ENCODE peak calls at places on chromosomes 6 and 20, in five cellular contexts. One of them, this sample, is unnamed.

GRCh38 chr6:142592876-142593275 is 291.1 kb downstream of the ADGRG6 start:
- DNase-seq in lower lobe of right lung: no peak
- DNase-seq in CD8-positive, alpha-beta T cell: no peak
- DNase-seq in Peyer's patch: no peak
- DNase-seq in mesenchymal stem cell: no peak
- DNase-seq in this sample: no peak

GRCh38 chr6:127902933-127903332 is 2.1 kb upstream of the THEMIS start:
- DNase-seq in lower lobe of right lung: no peak
- DNase-seq in mesenchymal stem cell: no peak
- DNase-seq in Peyer's patch: no peak
- DNase-seq in CD8-positive, alpha-beta T cell: no peak
- DNase-seq in this sample: no peak

GRCh38 chr6:135665935-135666334 is 168.4 kb upstream of the AHI1 start:
- DNase-seq in CD8-positive, alpha-beta T cell: no peak
- DNase-seq in Peyer's patch: no peak
- DNase-seq in mesenchymal stem cell: no peak
- DNase-seq in lower lobe of right lung: no peak
- DNase-seq in this sample: no peak

GRCh38 chr6:25056130-25056529 is 120.4 kb upstream of the RIPOR2 start:
- DNase-seq in mesenchymal stem cell: no peak
- DNase-seq in lower lobe of right lung: peak; percentile 56
- DNase-seq in CD8-positive, alpha-beta T cell: peak; percentile 76
- DNase-seq in Peyer's patch: peak; percentile 76
- DNase-seq in this sample: no peak

GRCh38 chr20:11247059-11247630 is 573.3 kb upstream of the JAG1 start:
- DNase-seq in lower lobe of right lung: no peak
- DNase-seq in mesenchymal stem cell: no peak
- DNase-seq in CD8-positive, alpha-beta T cell: no peak
- DNase-seq in Peyer's patch: no peak
- DNase-seq in this sample: no peak

GRCh38 chr6:63882208-63882607 is 246.6 kb downstream of the PHF3 start:
- DNase-seq in lower lobe of right lung: no peak
- DNase-seq in CD8-positive, alpha-beta T cell: no peak
- DNase-seq in mesenchymal stem cell: no peak
- DNase-seq in Peyer's patch: no peak
- DNase-seq in this sample: no peak

GRCh38 chr20:46013826-46014516 is 5.3 kb downstream of the MMP9 start:
- DNase-seq in CD8-positive, alpha-beta T cell: peak; percentile 81
- DNase-seq in mesenchymal stem cell: peak; percentile 33
- DNase-seq in Peyer's patch: peak; percentile 65
- DNase-seq in lower lobe of right lung: peak; percentile 70
- DNase-seq in this sample: peak; percentile 68

GRCh38 chr20:46523696-46524328 is 10.5 kb upstream of the ZNF334 start:
- DNase-seq in CD8-positive, alpha-beta T cell: no peak
- DNase-seq in lower lobe of right lung: no peak
- DNase-seq in mesenchymal stem cell: peak; percentile 5
- DNase-seq in Peyer's patch: no peak
- DNase-seq in this sample: no peak

GRCh38 chr6:36566418-36566905 is 19.2 kb upstream of the STK38 start:
- DNase-seq in lower lobe of right lung: no peak
- DNase-seq in CD8-positive, alpha-beta T cell: no peak
- DNase-seq in Peyer's patch: no peak
- DNase-seq in mesenchymal stem cell: no peak
- DNase-seq in this sample: no peak

GRCh38 chr6:14634072-14634471 is 516.5 kb downstream of the CD83 start:
- DNase-seq in CD8-positive, alpha-beta T cell: peak; percentile 54
- DNase-seq in lower lobe of right lung: no peak
- DNase-seq in Peyer's patch: peak; percentile 54
- DNase-seq in mesenchymal stem cell: no peak
- DNase-seq in this sample: no peak

GRCh38 chr20:25984933-25985332 is 288.3 kb upstream of the ZNF337 start:
- DNase-seq in Peyer's patch: no peak
- DNase-seq in CD8-positive, alpha-beta T cell: no peak
- DNase-seq in mesenchymal stem cell: no peak
- DNase-seq in lower lobe of right lung: peak; percentile 46
- DNase-seq in this sample: no peak

GRCh38 chr6:40774932-40775331 is 187.8 kb upstream of the LRFN2 start:
- DNase-seq in mesenchymal stem cell: no peak
- DNase-seq in Peyer's patch: no peak
- DNase-seq in lower lobe of right lung: no peak
- DNase-seq in CD8-positive, alpha-beta T cell: no peak
- DNase-seq in this sample: no peak

GRCh38 chr6:17707371-17707651 is 586 bp upstream of the NUP153 start:
- DNase-seq in lower lobe of right lung: no peak
- DNase-seq in mesenchymal stem cell: no peak
- DNase-seq in CD8-positive, alpha-beta T cell: no peak
- DNase-seq in Peyer's patch: no peak
- DNase-seq in this sample: no peak

GRCh38 chr20:12575352-12576095 is 433.2 kb upstream of the SPTLC3 start:
- DNase-seq in CD8-positive, alpha-beta T cell: no peak
- DNase-seq in Peyer's patch: peak; percentile 20
- DNase-seq in lower lobe of right lung: peak; percentile 52
- DNase-seq in mesenchymal stem cell: peak; percentile 93
- DNase-seq in this sample: peak; percentile 57

GRCh38 chr6:121666809-121667208 is 231.4 kb downstream of the GJA1 start:
- DNase-seq in mesenchymal stem cell: peak; percentile 89
- DNase-seq in Peyer's patch: no peak
- DNase-seq in CD8-positive, alpha-beta T cell: no peak
- DNase-seq in lower lobe of right lung: no peak
- DNase-seq in this sample: no peak

GRCh38 chr6:129812145-129812777 is 48.9 kb downstream of the TMEM244 start:
- DNase-seq in CD8-positive, alpha-beta T cell: no peak
- DNase-seq in Peyer's patch: no peak
- DNase-seq in lower lobe of right lung: no peak
- DNase-seq in mesenchymal stem cell: no peak
- DNase-seq in this sample: no peak

GRCh38 chr6:106253194-106253593 is 72.4 kb downstream of the ATG5 start:
- DNase-seq in mesenchymal stem cell: peak; percentile 51
- DNase-seq in lower lobe of right lung: no peak
- DNase-seq in CD8-positive, alpha-beta T cell: no peak
- DNase-seq in Peyer's patch: no peak
- DNase-seq in this sample: no peak

GRCh38 chr6:20569000-20569610 is 34.8 kb downstream of the CDKAL1 start:
- DNase-seq in lower lobe of right lung: no peak
- DNase-seq in mesenchymal stem cell: no peak
- DNase-seq in CD8-positive, alpha-beta T cell: no peak
- DNase-seq in Peyer's patch: no peak
- DNase-seq in this sample: no peak

GRCh38 chr6:41735427-41736206 is at the start of gene TFEB:
- DNase-seq in Peyer's patch: peak; percentile 95
- DNase-seq in mesenchymal stem cell: peak; percentile 91
- DNase-seq in lower lobe of right lung: peak; percentile 98
- DNase-seq in CD8-positive, alpha-beta T cell: peak; percentile 96
- DNase-seq in this sample: peak; percentile 97

GRCh38 chr6:14406616-14407343 is 289.2 kb downstream of the CD83 start:
- DNase-seq in lower lobe of right lung: no peak
- DNase-seq in Peyer's patch: no peak
- DNase-seq in mesenchymal stem cell: no peak
- DNase-seq in CD8-positive, alpha-beta T cell: no peak
- DNase-seq in this sample: no peak

GRCh38 chr6:20554326-20554725 is 20.1 kb downstream of the CDKAL1 start:
- DNase-seq in mesenchymal stem cell: no peak
- DNase-seq in Peyer's patch: no peak
- DNase-seq in CD8-positive, alpha-beta T cell: no peak
- DNase-seq in lower lobe of right lung: no peak
- DNase-seq in this sample: no peak

GRCh38 chr20:57244627-57245214 is 21.7 kb downstream of the BMP7 start:
- DNase-seq in lower lobe of right lung: no peak
- DNase-seq in Peyer's patch: no peak
- DNase-seq in CD8-positive, alpha-beta T cell: no peak
- DNase-seq in mesenchymal stem cell: no peak
- DNase-seq in this sample: no peak

GRCh38 chr6:153129873-153130514 is 1.1 kb downstream of the RGS17 start:
- DNase-seq in CD8-positive, alpha-beta T cell: no peak
- DNase-seq in mesenchymal stem cell: peak; percentile 56
- DNase-seq in Peyer's patch: no peak
- DNase-seq in lower lobe of right lung: no peak
- DNase-seq in this sample: no peak

GRCh38 chr6:31958412-31958740 is 395 bp downstream of the NELFE start:
- DNase-seq in lower lobe of right lung: no peak
- DNase-seq in mesenchymal stem cell: no peak
- DNase-seq in CD8-positive, alpha-beta T cell: no peak
- DNase-seq in Peyer's patch: no peak
- DNase-seq in this sample: no peak

GRCh38 chr20:36745234-36745926 is 510 bp downstream of the NDRG3 start:
- DNase-seq in Peyer's patch: peak; percentile 38
- DNase-seq in mesenchymal stem cell: peak; percentile 27
- DNase-seq in CD8-positive, alpha-beta T cell: no peak
- DNase-seq in lower lobe of right lung: peak; percentile 54
- DNase-seq in this sample: peak; percentile 26

GRCh38 chr6:44049989-44050871 is 77.0 kb downstream of the MRPL14 start:
- DNase-seq in lower lobe of right lung: peak; percentile 20
- DNase-seq in mesenchymal stem cell: peak; percentile 71
- DNase-seq in CD8-positive, alpha-beta T cell: no peak
- DNase-seq in Peyer's patch: no peak
- DNase-seq in this sample: no peak

GRCh38 chr6:127385668-127386385 is 42.4 kb upstream of the ECHDC1 start:
- DNase-seq in CD8-positive, alpha-beta T cell: no peak
- DNase-seq in mesenchymal stem cell: no peak
- DNase-seq in lower lobe of right lung: no peak
- DNase-seq in Peyer's patch: no peak
- DNase-seq in this sample: no peak

GRCh38 chr20:24235740-24236139 is 233.7 kb upstream of the SYNDIG1 start:
- DNase-seq in Peyer's patch: no peak
- DNase-seq in mesenchymal stem cell: no peak
- DNase-seq in lower lobe of right lung: no peak
- DNase-seq in CD8-positive, alpha-beta T cell: no peak
- DNase-seq in this sample: no peak

GRCh38 chr20:62766716-62767115 is 29.6 kb upstream of the MRGBP start:
- DNase-seq in CD8-positive, alpha-beta T cell: no peak
- DNase-seq in Peyer's patch: no peak
- DNase-seq in mesenchymal stem cell: no peak
- DNase-seq in lower lobe of right lung: peak; percentile 43
- DNase-seq in this sample: peak; percentile 82

GRCh38 chr20:19071442-19071717 is 141.1 kb upstream of the SLC24A3 start:
- DNase-seq in Peyer's patch: no peak
- DNase-seq in mesenchymal stem cell: no peak
- DNase-seq in CD8-positive, alpha-beta T cell: no peak
- DNase-seq in lower lobe of right lung: no peak
- DNase-seq in this sample: no peak

GRCh38 chr20:53939554-53940355 is 130.6 kb downstream of the BCAS1 start:
- DNase-seq in CD8-positive, alpha-beta T cell: peak; percentile 79
- DNase-seq in Peyer's patch: peak; percentile 95
- DNase-seq in mesenchymal stem cell: peak; percentile 96
- DNase-seq in lower lobe of right lung: peak; percentile 93
- DNase-seq in this sample: peak; percentile 93

GRCh38 chr6:87661016-87661415 is 41.0 kb downstream of the AKIRIN2 start:
- DNase-seq in CD8-positive, alpha-beta T cell: no peak
- DNase-seq in Peyer's patch: no peak
- DNase-seq in mesenchymal stem cell: peak; percentile 40
- DNase-seq in lower lobe of right lung: no peak
- DNase-seq in this sample: no peak

GRCh38 chr6:28710466-28711191 is 184.9 kb downstream of the GPX5 start:
- DNase-seq in CD8-positive, alpha-beta T cell: no peak
- DNase-seq in lower lobe of right lung: no peak
- DNase-seq in Peyer's patch: no peak
- DNase-seq in mesenchymal stem cell: peak; percentile 45
- DNase-seq in this sample: no peak

GRCh38 chr20:37389844-37390275 is 43.9 kb downstream of the SRC start:
- DNase-seq in Peyer's patch: no peak
- DNase-seq in CD8-positive, alpha-beta T cell: no peak
- DNase-seq in lower lobe of right lung: peak; percentile 29
- DNase-seq in mesenchymal stem cell: no peak
- DNase-seq in this sample: no peak

GRCh38 chr20:62652051-62652893 is 10.0 kb downstream of the SLCO4A1 start:
- DNase-seq in lower lobe of right lung: peak; percentile 93
- DNase-seq in CD8-positive, alpha-beta T cell: peak; percentile 78
- DNase-seq in mesenchymal stem cell: peak; percentile 98
- DNase-seq in Peyer's patch: peak; percentile 93
- DNase-seq in this sample: peak; percentile 93

DNA sequence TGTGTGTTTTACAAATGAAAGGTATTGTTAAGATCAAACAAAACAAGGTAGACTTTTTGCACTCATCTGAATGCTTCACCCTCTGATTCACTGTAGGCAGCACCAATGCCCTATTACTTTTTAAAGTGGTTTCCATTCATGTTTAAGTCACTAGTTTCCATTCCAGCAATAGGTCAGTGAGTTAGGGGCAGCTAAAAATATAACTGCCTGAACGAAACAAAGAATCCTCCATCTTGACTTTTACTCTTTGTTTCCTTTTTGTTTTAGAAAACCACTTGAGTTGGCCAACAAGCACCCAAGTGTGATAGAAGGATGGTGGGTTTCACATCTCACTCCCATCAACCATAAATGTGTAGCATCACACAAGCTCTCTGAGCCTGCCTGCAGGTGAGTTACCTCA is 25.5 kb downstream of the CLIC5 start:
- DNase-seq in mesenchymal stem cell: no peak
- DNase-seq in Peyer's patch: no peak
- DNase-seq in CD8-positive, alpha-beta T cell: no peak
- DNase-seq in lower lobe of right lung: no peak
- DNase-seq in this sample: no peak
- H3K4me1 ChIP-seq in mesenchymal stem cell: no peaks in the 10 kb centered on the region
- H3K4me1 ChIP-seq in Peyer's patch: no peaks in the 10 kb centered on the region
- H3K4me1 ChIP-seq in CD8-positive, alpha-beta T cell: no peaks in the 10 kb centered on the region
- H3K4me1 ChIP-seq in lower lobe of right lung: peaks cover 6% of the 10 kb centered on the region
- H3K4me1 ChIP-seq in this sample: no peaks in the 10 kb centered on the region

GRCh38 chr20:60389882-60390281 is 431.7 kb downstream of the CDH26 start:
- DNase-seq in Peyer's patch: no peak
- DNase-seq in mesenchymal stem cell: no peak
- DNase-seq in CD8-positive, alpha-beta T cell: no peak
- DNase-seq in lower lobe of right lung: no peak
- DNase-seq in this sample: no peak
- H3K4me3 ChIP-seq in Peyer's patch: no peak overlapping the region
- H3K4me3 ChIP-seq in mesenchymal stem cell: no peak overlapping the region
- H3K4me3 ChIP-seq in CD8-positive, alpha-beta T cell: no peak overlapping the region
- H3K4me3 ChIP-seq in lower lobe of right lung: no peak overlapping the region
- H3K4me3 ChIP-seq in this sample: no peak overlapping the region

GRCh38 chr6:167750956-167751358 is 75.8 kb upstream of the AFDN start:
- DNase-seq in lower lobe of right lung: peak; percentile 88
- DNase-seq in Peyer's patch: no peak
- DNase-seq in CD8-positive, alpha-beta T cell: no peak
- DNase-seq in mesenchymal stem cell: peak; percentile 28
- DNase-seq in this sample: peak; percentile 95
- H3K27ac ChIP-seq in lower lobe of right lung: peak overlapping the region; percentile 75
- H3K27ac ChIP-seq in Peyer's patch: no peak overlapping the region
- H3K27ac ChIP-seq in CD8-positive, alpha-beta T cell: no peak overlapping the region
- H3K27ac ChIP-seq in mesenchymal stem cell: no peak overlapping the region
- H3K27ac ChIP-seq in this sample: peak overlapping the region; percentile 80

GRCh38 chr6:108640104-108640503 is 79.4 kb downstream of the FOXO3 start:
- DNase-seq in mesenchymal stem cell: no peak
- DNase-seq in CD8-positive, alpha-beta T cell: no peak
- DNase-seq in lower lobe of right lung: no peak
- DNase-seq in Peyer's patch: no peak
- DNase-seq in this sample: no peak
- H3K4me1 ChIP-seq in mesenchymal stem cell: no peaks in the 10 kb centered on the region
- H3K4me1 ChIP-seq in CD8-positive, alpha-beta T cell: peaks cover 8% of the 10 kb centered on the region
- H3K4me1 ChIP-seq in lower lobe of right lung: peaks cover 54% of the 10 kb centered on the region
- H3K4me1 ChIP-seq in Peyer's patch: peaks cover 6% of the 10 kb centered on the region
- H3K4me1 ChIP-seq in this sample: peaks cover 73% of the 10 kb centered on the region

This sample was measured in stomach.